ENCODE peak calls at places on chromosome 18, in eight cellular contexts. O, Q, I, V, Y, M, A and N are unnamed samples.

GRCh38 chr18:73645175-73645715 is 502.4 kb downstream of the FBXO15 start:
- DNase-seq in V (peak; percentile 27), O (no peak), M (no peak), A (no peak), Q (peak; percentile 77), Y (no peak), I (no peak), N (no peak)

GRCh38 chr18:2970762-2971659 is 41.9 kb downstream of the LPIN2 start:
- DNase-seq in Y (no peak), A (no peak), O (no peak), V (no peak), I (no peak), Q (peak; percentile 25), M (no peak), N (peak; percentile 57)

GRCh38 chr18:57748770-57749603 is 54.1 kb downstream of the ATP8B1 start:
- DNase-seq in A (no peak), V (peak; percentile 19), I (no peak), M (no peak), O (peak; percentile 70), Q (peak; percentile 69), Y (no peak), N (no peak)

GRCh38 chr18:70415823-70416488 is 127.1 kb downstream of the SOCS6 start:
- DNase-seq in V (no peak), O (no peak), Q (no peak), M (no peak), Y (peak; percentile 31), I (no peak), A (peak; percentile 67), N (no peak)

GRCh38 chr18:27120246-27120645 is 64.9 kb downstream of the CHST9 start:
- DNase-seq in V (no peak), Y (no peak), A (no peak), Q (no peak), I (no peak), M (no peak), O (no peak), N (no peak)

GRCh38 chr18:10017048-10017447 is 103.2 kb downstream of the VAPA start:
- DNase-seq in Y (no peak), I (no peak), Q (no peak), O (no peak), V (no peak), A (no peak), M (no peak), N (no peak)

GRCh38 chr18:5417342-5417741 is 121.8 kb upstream of the ZBTB14 start:
- DNase-seq in M (no peak), Y (no peak), A (no peak), I (peak; percentile 44), O (peak; percentile 50), V (no peak), Q (peak; percentile 33), N (no peak)

GRCh38 chr18:23226386-23226785 is 91.1 kb downstream of the CABLES1 start:
- DNase-seq in Q (peak; percentile 61), M (no peak), Y (no peak), I (no peak), O (no peak), A (no peak), V (no peak), N (no peak)

GRCh38 chr18:36307513-36307912 is 10.0 kb downstream of the FHOD3 start:
- DNase-seq in V (no peak), Q (peak; percentile 84), M (no peak), Y (no peak), A (no peak), O (no peak), I (no peak), N (no peak)

GRCh38 chr18:48228301-48228715 is 180.9 kb downstream of the ZBTB7C start:
- DNase-seq in Q (no peak), A (no peak), O (no peak), M (peak; percentile 74), I (peak; percentile 34), Y (peak; percentile 21), V (no peak), N (no peak)

GRCh38 chr18:395481-396250 is 104.8 kb downstream of the COLEC12 start:
- DNase-seq in Q (peak; percentile 86), V (peak; percentile 97), I (no peak), A (no peak), O (peak; percentile 57), M (no peak), Y (no peak), N (no peak)

GRCh38 chr18:45688834-45689233 is 35.1 kb upstream of the SLC14A1 start:
- DNase-seq in Q (no peak), O (no peak), V (no peak), M (no peak), A (no peak), I (no peak), Y (peak; percentile 44), N (peak; percentile 25)

GRCh38 chr18:37364237-37364636 is 201.4 kb downstream of the CELF4 start:
- DNase-seq in M (peak; percentile 90), Y (no peak), I (peak; percentile 59), O (no peak), V (no peak), A (no peak), Q (no peak), N (no peak)

GRCh38 chr18:31576670-31577069 is 15.0 kb upstream of the TTR start:
- DNase-seq in V (no peak), O (no peak), A (no peak), Y (no peak), I (no peak), M (no peak), Q (no peak), N (no peak)

GRCh38 chr18:57901819-57902600 is 98.9 kb upstream of the ATP8B1 start:
- DNase-seq in Q (peak; percentile 16), M (no peak), V (no peak), Y (peak; percentile 62), A (no peak), O (peak; percentile 66), I (no peak), N (no peak)

GRCh38 chr18:39305756-39306155 is 1740.2 kb upstream of the CELF4 start:
- DNase-seq in A (no peak), O (no peak), V (no peak), Q (no peak), M (no peak), I (no peak), Y (no peak), N (no peak)

GRCh38 chr18:13712400-13713131 is 13.8 kb downstream of the FAM210A start:
- DNase-seq in O (no peak), Y (no peak), I (no peak), Q (no peak), A (no peak), M (no peak), V (no peak), N (no peak)

GRCh38 chr18:13713455-13714055 is 12.8 kb downstream of the FAM210A start:
- DNase-seq in O (no peak), Y (no peak), V (no peak), Q (no peak), I (no peak), M (no peak), A (no peak), N (no peak)

DNA sequence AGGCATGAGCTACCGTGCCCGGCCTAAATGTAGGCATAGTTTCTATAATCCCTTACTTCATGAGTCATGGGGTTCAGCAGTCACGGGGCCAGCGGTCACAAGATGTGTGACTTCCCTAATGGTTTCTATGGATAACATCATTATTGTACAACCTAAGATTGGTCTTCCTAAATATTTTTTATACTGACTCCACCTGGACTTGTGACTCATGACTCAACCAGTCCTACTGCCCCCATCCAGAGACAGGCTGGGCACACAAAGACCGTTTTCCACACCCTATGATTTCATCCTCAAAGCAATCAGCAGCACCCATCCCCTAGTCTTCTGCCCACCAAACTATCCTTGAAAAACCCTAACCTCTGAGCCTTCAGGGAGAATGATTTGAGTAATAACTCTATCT is 15.9 kb downstream of the FAM210A start:
- DNase-seq in Y (no peak), V (no peak), Q (peak; percentile 22), A (no peak), O (no peak), M (peak; percentile 71), I (no peak), N (no peak)
- H3K9me3 ChIP-seq in Y (no peaks in the 10 kb centered on the region), V (peaks cover 8% of the 10 kb centered on the region), Q (no peaks in the 10 kb centered on the region), A (peaks cover 37% of the 10 kb centered on the region), O (peaks cover 5% of the 10 kb centered on the region), M (no peaks in the 10 kb centered on the region), I (peaks cover under 1% of the 10 kb centered on the region), N (no peaks in the 10 kb centered on the region)

GRCh38 chr18:62950246-62950645 is 234.9 kb downstream of the PHLPP1 start:
- DNase-seq in M (no peak), Y (no peak), A (no peak), I (no peak), O (no peak), Q (no peak), V (no peak), N (no peak)
- H3K4me1 ChIP-seq in M (peaks cover 13% of the 10 kb centered on the region), Y (no peaks in the 10 kb centered on the region), A (no peaks in the 10 kb centered on the region), I (peaks cover 22% of the 10 kb centered on the region), O (no peaks in the 10 kb centered on the region), Q (peaks cover 6% of the 10 kb centered on the region), V (peaks cover 8% of the 10 kb centered on the region), N (no peaks in the 10 kb centered on the region)

GRCh38 chr18:50829644-50830043 is 9.8 kb upstream of the MRO start:
- DNase-seq in O (no peak), Q (no peak), A (no peak), I (no peak), Y (no peak), V (no peak), M (no peak), N (no peak)

GRCh38 chr18:50826027-50826426 is 6.2 kb upstream of the MRO start:
- DNase-seq in I (no peak), Q (no peak), A (no peak), O (no peak), V (no peak), M (no peak), Y (peak; percentile 28), N (no peak)

GRCh38 chr18:50832754-50833153 is 12.9 kb upstream of the MRO start:
- DNase-seq in M (no peak), Y (no peak), Q (no peak), V (no peak), O (no peak), I (no peak), A (no peak), N (no peak)

GRCh38 chr18:50836521-50836957 is 16.7 kb upstream of the MRO start:
- DNase-seq in I (no peak), O (no peak), M (no peak), A (no peak), V (no peak), Q (peak; percentile 35), Y (no peak), N (no peak)

GRCh38 chr18:50830544-50830943 is 10.7 kb upstream of the MRO start:
- DNase-seq in Y (no peak), M (no peak), Q (no peak), A (no peak), V (no peak), I (no peak), O (no peak), N (no peak)
- H3K27ac ChIP-seq in Y (no peak overlapping the region), M (no peak overlapping the region), Q (no peak overlapping the region), A (no peak overlapping the region), V (no peak overlapping the region), I (no peak overlapping the region), O (no peak overlapping the region), N (no peak overlapping the region)

GRCh38 chr18:35306588-35307250 is 16.7 kb upstream of the ZSCAN30 start:
- DNase-seq in M (no peak), Y (no peak), Q (no peak), V (no peak), I (no peak), O (no peak), A (no peak), N (no peak)
- H3K9me3 ChIP-seq in M (peaks cover 89% of the 10 kb centered on the region), Y (peaks cover 73% of the 10 kb centered on the region), Q (peaks cover 74% of the 10 kb centered on the region), V (peaks cover 51% of the 10 kb centered on the region), I (peaks cover 99% of the 10 kb centered on the region), O (peaks cover 61% of the 10 kb centered on the region), A (peaks cover 81% of the 10 kb centered on the region), N (peaks cover 62% of the 10 kb centered on the region)